ENCODE peak calls at places on chromosomes 16 and 17, in nine cellular contexts. One of them, this sample, is unnamed.

GRCh38 chr17:73401911-73402310 is 90.1 kb upstream of the CDC42EP4 start:
- DNase-seq in stimulated activated CD8-positive, alpha-beta memory T cell treated with anti-CD3 and anti-CD28 coated beads, Interleukin-15, amount 100 ng/mL, for 4 hours: no peak
- DNase-seq in Caki2: no peak
- DNase-seq in AG20443: no peak
- DNase-seq in GM12864: peak
- DNase-seq in HuH-7: no peak
- DNase-seq in tibial artery: no peak
- DNase-seq in stimulated activated CD4-positive, alpha-beta T cell treated with anti-CD3 and anti-CD28 coated beads, Interleukin-12 subunit alpha, Interleukin-12 subunit beta, amount 100 ng/mL, for 48 hours: no peak
- DNase-seq in GM23338: peak
- DNase-seq in this sample: no peak

GRCh38 chr17:13025264-13025627 is 7.4 kb upstream of the ELAC2 start:
- DNase-seq in stimulated activated CD8-positive, alpha-beta memory T cell treated with anti-CD3 and anti-CD28 coated beads, Interleukin-15, amount 100 ng/mL, for 4 hours: no peak
- DNase-seq in Caki2: no peak
- DNase-seq in AG20443: no peak
- DNase-seq in GM12864: no peak
- DNase-seq in HuH-7: no peak
- DNase-seq in tibial artery: peak
- DNase-seq in stimulated activated CD4-positive, alpha-beta T cell treated with anti-CD3 and anti-CD28 coated beads, Interleukin-12 subunit alpha, Interleukin-12 subunit beta, amount 100 ng/mL, for 48 hours: no peak
- DNase-seq in GM23338: no peak
- DNase-seq in this sample: no peak

GRCh38 chr16:5022521-5022920 is 11.2 kb downstream of the NAGPA start:
- DNase-seq in stimulated activated CD8-positive, alpha-beta memory T cell treated with anti-CD3 and anti-CD28 coated beads, Interleukin-15, amount 100 ng/mL, for 4 hours: no peak
- DNase-seq in Caki2: no peak
- DNase-seq in AG20443: no peak
- DNase-seq in GM12864: no peak
- DNase-seq in HuH-7: no peak
- DNase-seq in tibial artery: no peak
- DNase-seq in stimulated activated CD4-positive, alpha-beta T cell treated with anti-CD3 and anti-CD28 coated beads, Interleukin-12 subunit alpha, Interleukin-12 subunit beta, amount 100 ng/mL, for 48 hours: no peak
- DNase-seq in GM23338: no peak
- DNase-seq in this sample: no peak

GRCh38 chr17:8224891-8225812 is 14.8 kb upstream of the AURKB start:
- DNase-seq in stimulated activated CD8-positive, alpha-beta memory T cell treated with anti-CD3 and anti-CD28 coated beads, Interleukin-15, amount 100 ng/mL, for 4 hours: no peak
- DNase-seq in Caki2: no peak
- DNase-seq in AG20443: no peak
- DNase-seq in GM12864: no peak
- DNase-seq in HuH-7: no peak
- DNase-seq in tibial artery: no peak
- DNase-seq in stimulated activated CD4-positive, alpha-beta T cell treated with anti-CD3 and anti-CD28 coated beads, Interleukin-12 subunit alpha, Interleukin-12 subunit beta, amount 100 ng/mL, for 48 hours: no peak
- DNase-seq in GM23338: no peak
- DNase-seq in this sample: no peak

GRCh38 chr16:10765772-10766171 is 22.1 kb downstream of the NUBP1 start:
- DNase-seq in stimulated activated CD8-positive, alpha-beta memory T cell treated with anti-CD3 and anti-CD28 coated beads, Interleukin-15, amount 100 ng/mL, for 4 hours: no peak
- DNase-seq in Caki2: no peak
- DNase-seq in AG20443: no peak
- DNase-seq in GM12864: no peak
- DNase-seq in HuH-7: no peak
- DNase-seq in tibial artery: no peak
- DNase-seq in stimulated activated CD4-positive, alpha-beta T cell treated with anti-CD3 and anti-CD28 coated beads, Interleukin-12 subunit alpha, Interleukin-12 subunit beta, amount 100 ng/mL, for 48 hours: no peak
- DNase-seq in GM23338: no peak
- DNase-seq in this sample: no peak

GRCh38 chr16:29192329-29193247 is 207.7 kb downstream of the LAT start:
- DNase-seq in stimulated activated CD8-positive, alpha-beta memory T cell treated with anti-CD3 and anti-CD28 coated beads, Interleukin-15, amount 100 ng/mL, for 4 hours: no peak
- DNase-seq in Caki2: no peak
- DNase-seq in AG20443: no peak
- DNase-seq in GM12864: no peak
- DNase-seq in HuH-7: peak
- DNase-seq in tibial artery: peak
- DNase-seq in stimulated activated CD4-positive, alpha-beta T cell treated with anti-CD3 and anti-CD28 coated beads, Interleukin-12 subunit alpha, Interleukin-12 subunit beta, amount 100 ng/mL, for 48 hours: no peak
- DNase-seq in GM23338: no peak
- DNase-seq in this sample: no peak

GRCh38 chr16:25210758-25211157 is 6.0 kb upstream of the AQP8 start:
- DNase-seq in stimulated activated CD8-positive, alpha-beta memory T cell treated with anti-CD3 and anti-CD28 coated beads, Interleukin-15, amount 100 ng/mL, for 4 hours: no peak
- DNase-seq in Caki2: peak
- DNase-seq in AG20443: no peak
- DNase-seq in GM12864: no peak
- DNase-seq in HuH-7: no peak
- DNase-seq in tibial artery: no peak
- DNase-seq in stimulated activated CD4-positive, alpha-beta T cell treated with anti-CD3 and anti-CD28 coated beads, Interleukin-12 subunit alpha, Interleukin-12 subunit beta, amount 100 ng/mL, for 48 hours: no peak
- DNase-seq in GM23338: no peak
- DNase-seq in this sample: no peak

GRCh38 chr17:55547027-55547670 is 35.9 kb upstream of the SMIM36 start:
- DNase-seq in stimulated activated CD8-positive, alpha-beta memory T cell treated with anti-CD3 and anti-CD28 coated beads, Interleukin-15, amount 100 ng/mL, for 4 hours: no peak
- DNase-seq in Caki2: no peak
- DNase-seq in AG20443: no peak
- DNase-seq in GM12864: no peak
- DNase-seq in HuH-7: no peak
- DNase-seq in tibial artery: no peak
- DNase-seq in stimulated activated CD4-positive, alpha-beta T cell treated with anti-CD3 and anti-CD28 coated beads, Interleukin-12 subunit alpha, Interleukin-12 subunit beta, amount 100 ng/mL, for 48 hours: no peak
- DNase-seq in GM23338: no peak
- DNase-seq in this sample: no peak

GRCh38 chr17:36980281-36980761 is 31.6 kb downstream of the AATF start:
- DNase-seq in stimulated activated CD8-positive, alpha-beta memory T cell treated with anti-CD3 and anti-CD28 coated beads, Interleukin-15, amount 100 ng/mL, for 4 hours: no peak
- DNase-seq in Caki2: peak
- DNase-seq in AG20443: no peak
- DNase-seq in GM12864: no peak
- DNase-seq in HuH-7: no peak
- DNase-seq in tibial artery: no peak
- DNase-seq in stimulated activated CD4-positive, alpha-beta T cell treated with anti-CD3 and anti-CD28 coated beads, Interleukin-12 subunit alpha, Interleukin-12 subunit beta, amount 100 ng/mL, for 48 hours: no peak
- DNase-seq in GM23338: peak
- DNase-seq in this sample: no peak

GRCh38 chr16:4381072-4381934 is 9.7 kb downstream of the VASN start:
- DNase-seq in stimulated activated CD8-positive, alpha-beta memory T cell treated with anti-CD3 and anti-CD28 coated beads, Interleukin-15, amount 100 ng/mL, for 4 hours: no peak
- DNase-seq in Caki2: no peak
- DNase-seq in AG20443: no peak
- DNase-seq in GM12864: no peak
- DNase-seq in HuH-7: no peak
- DNase-seq in tibial artery: peak
- DNase-seq in stimulated activated CD4-positive, alpha-beta T cell treated with anti-CD3 and anti-CD28 coated beads, Interleukin-12 subunit alpha, Interleukin-12 subunit beta, amount 100 ng/mL, for 48 hours: no peak
- DNase-seq in GM23338: no peak
- DNase-seq in this sample: no peak

GRCh38 chr17:41552455-41552854 is 19.4 kb downstream of the KRT9 start:
- DNase-seq in stimulated activated CD8-positive, alpha-beta memory T cell treated with anti-CD3 and anti-CD28 coated beads, Interleukin-15, amount 100 ng/mL, for 4 hours: no peak
- DNase-seq in Caki2: no peak
- DNase-seq in AG20443: no peak
- DNase-seq in GM12864: no peak
- DNase-seq in HuH-7: no peak
- DNase-seq in tibial artery: no peak
- DNase-seq in stimulated activated CD4-positive, alpha-beta T cell treated with anti-CD3 and anti-CD28 coated beads, Interleukin-12 subunit alpha, Interleukin-12 subunit beta, amount 100 ng/mL, for 48 hours: no peak
- DNase-seq in GM23338: no peak
- DNase-seq in this sample: no peak

GRCh38 chr17:51087072-51087757 is 33.5 kb downstream of the SPAG9 start:
- DNase-seq in stimulated activated CD8-positive, alpha-beta memory T cell treated with anti-CD3 and anti-CD28 coated beads, Interleukin-15, amount 100 ng/mL, for 4 hours: no peak
- DNase-seq in Caki2: no peak
- DNase-seq in AG20443: no peak
- DNase-seq in GM12864: no peak
- DNase-seq in HuH-7: no peak
- DNase-seq in tibial artery: no peak
- DNase-seq in stimulated activated CD4-positive, alpha-beta T cell treated with anti-CD3 and anti-CD28 coated beads, Interleukin-12 subunit alpha, Interleukin-12 subunit beta, amount 100 ng/mL, for 48 hours: no peak
- DNase-seq in GM23338: no peak
- DNase-seq in this sample: no peak

GRCh38 chr16:50530277-50531236 is 17.6 kb upstream of the NKD1 start:
- DNase-seq in stimulated activated CD8-positive, alpha-beta memory T cell treated with anti-CD3 and anti-CD28 coated beads, Interleukin-15, amount 100 ng/mL, for 4 hours: no peak
- DNase-seq in Caki2: no peak
- DNase-seq in AG20443: no peak
- DNase-seq in GM12864: no peak
- DNase-seq in HuH-7: no peak
- DNase-seq in tibial artery: no peak
- DNase-seq in stimulated activated CD4-positive, alpha-beta T cell treated with anti-CD3 and anti-CD28 coated beads, Interleukin-12 subunit alpha, Interleukin-12 subunit beta, amount 100 ng/mL, for 48 hours: no peak
- DNase-seq in GM23338: no peak
- DNase-seq in this sample: peak